ENCODE peak calls at places on chromosomes 13 and 19, in five cellular contexts. T is uterus, R is adrenal gland, X is tibial nerve, Z is Peyer's patch. O is an unnamed sample.

GRCh38 chr13:110575322-110576069 is 14.0 kb upstream of the RAB20 start:
- DNase-seq in T (no peak), R (peak; percentile 79), X (no peak), Z (peak; percentile 60), O (peak; percentile 43)

GRCh38 chr13:48505597-48506091 is 27.2 kb downstream of the RCBTB2 start:
- DNase-seq in T (no peak), R (no peak), X (no peak), Z (peak; percentile 76), O (no peak)

GRCh38 chr13:78658630-78659449 is at the start of gene OBI1:
- DNase-seq in T (peak; percentile 89), R (peak; percentile 90), X (peak; percentile 78), Z (peak; percentile 91), O (peak; percentile 95)

GRCh38 chr13:82713681-82714405 is 1168.4 kb downstream of the SLITRK1 start:
- DNase-seq in T (no peak), R (no peak), X (no peak), Z (no peak), O (no peak)

GRCh38 chr19:49064768-49065611 is at the start of gene NTF4:
- DNase-seq in T (no peak), R (no peak), X (no peak), Z (no peak), O (no peak)

GRCh38 chr13:21435710-21436151 is 23.4 kb downstream of the ZDHHC20 start:
- DNase-seq in T (peak; percentile 16), R (peak; percentile 80), X (no peak), Z (peak; percentile 57), O (peak; percentile 74)

GRCh38 chr13:29802621-29803020 is 47.8 kb downstream of the UBL3 start:
- DNase-seq in T (no peak), R (no peak), X (no peak), Z (no peak), O (no peak)

GRCh38 chr13:45142440-45143345 is 22.4 kb downstream of the GTF2F2 start:
- DNase-seq in T (no peak), R (no peak), X (no peak), Z (no peak), O (no peak)

GRCh38 chr19:3968556-3969434 is 2.1 kb downstream of the DAPK3 start:
- DNase-seq in T (peak; percentile 90), R (peak; percentile 80), X (peak; percentile 79), Z (no peak), O (peak; percentile 95)

GRCh38 chr19:42466521-42467436 is 24.0 kb upstream of the CXCL17 start:
- DNase-seq in T (no peak), R (no peak), X (no peak), Z (no peak), O (no peak)

GRCh38 chr19:51887522-51888498 is at the start of gene ZNF577:
- DNase-seq in T (peak; percentile 80), R (peak; percentile 85), X (peak; percentile 75), Z (peak; percentile 73), O (peak; percentile 95)

GRCh38 chr13:42746846-42747245 is 34.5 kb upstream of the FAM216B start:
- DNase-seq in T (no peak), R (no peak), X (no peak), Z (no peak), O (no peak)

GRCh38 chr13:114032121-114032799 is 58.4 kb upstream of the C13orf46 start:
- DNase-seq in T (peak; percentile 73), R (no peak), X (no peak), Z (no peak), O (no peak)

GRCh38 chr19:920051-920857 is 3.1 kb downstream of the KISS1R start:
- DNase-seq in T (no peak), R (no peak), X (no peak), Z (peak; percentile 75), O (no peak)

GRCh38 chr13:46050771-46051170 is 1.8 kb downstream of the ZC3H13 start:
- DNase-seq in T (no peak), R (no peak), X (no peak), Z (no peak), O (no peak)

GRCh38 chr13:112561478-112561877 is 26.5 kb downstream of the TUBGCP3 start:
- DNase-seq in T (no peak), R (no peak), X (no peak), Z (no peak), O (peak; percentile 36)

GRCh38 chr19:10473192-10473591 is 30.0 kb downstream of the KEAP1 start:
- DNase-seq in T (no peak), R (no peak), X (no peak), Z (no peak), O (no peak)

GRCh38 chr13:93744886-93745285 is 518.3 kb downstream of the GPC6 start:
- DNase-seq in T (no peak), R (no peak), X (no peak), Z (no peak), O (no peak)

GRCh38 chr13:20370815-20371421 is 138.8 kb upstream of the GJB6 start:
- DNase-seq in T (no peak), R (no peak), X (no peak), Z (no peak), O (no peak)

GRCh38 chr13:111659842-111660241 is 339.4 kb downstream of the TEX29 start:
- DNase-seq in T (no peak), R (no peak), X (no peak), Z (no peak), O (no peak)

GRCh38 chr13:75621147-75621546 is 15.0 kb upstream of the LMO7 start:
- DNase-seq in T (no peak), R (no peak), X (no peak), Z (no peak), O (no peak)

GRCh38 chr19:54420383-54421168 is 5.3 kb downstream of the TTYH1 start:
- DNase-seq in T (no peak), R (no peak), X (peak; percentile 37), Z (no peak), O (peak; percentile 70)

GRCh38 chr13:97544041-97544765 is 110.2 kb downstream of the RAP2A start:
- DNase-seq in T (no peak), R (no peak), X (no peak), Z (no peak), O (no peak)

GRCh38 chr13:21733475-21734311 is 62.8 kb downstream of the FGF9 start:
- DNase-seq in T (no peak), R (no peak), X (no peak), Z (no peak), O (no peak)

GRCh38 chr19:56116606-56117005 is 4.5 kb downstream of the ZNF787 start:
- DNase-seq in T (no peak), R (no peak), X (no peak), Z (no peak), O (no peak)

GRCh38 chr13:20142019-20142926 is 18.6 kb downstream of the GJA3 start:
- DNase-seq in T (no peak), R (no peak), X (no peak), Z (no peak), O (no peak)

DNA sequence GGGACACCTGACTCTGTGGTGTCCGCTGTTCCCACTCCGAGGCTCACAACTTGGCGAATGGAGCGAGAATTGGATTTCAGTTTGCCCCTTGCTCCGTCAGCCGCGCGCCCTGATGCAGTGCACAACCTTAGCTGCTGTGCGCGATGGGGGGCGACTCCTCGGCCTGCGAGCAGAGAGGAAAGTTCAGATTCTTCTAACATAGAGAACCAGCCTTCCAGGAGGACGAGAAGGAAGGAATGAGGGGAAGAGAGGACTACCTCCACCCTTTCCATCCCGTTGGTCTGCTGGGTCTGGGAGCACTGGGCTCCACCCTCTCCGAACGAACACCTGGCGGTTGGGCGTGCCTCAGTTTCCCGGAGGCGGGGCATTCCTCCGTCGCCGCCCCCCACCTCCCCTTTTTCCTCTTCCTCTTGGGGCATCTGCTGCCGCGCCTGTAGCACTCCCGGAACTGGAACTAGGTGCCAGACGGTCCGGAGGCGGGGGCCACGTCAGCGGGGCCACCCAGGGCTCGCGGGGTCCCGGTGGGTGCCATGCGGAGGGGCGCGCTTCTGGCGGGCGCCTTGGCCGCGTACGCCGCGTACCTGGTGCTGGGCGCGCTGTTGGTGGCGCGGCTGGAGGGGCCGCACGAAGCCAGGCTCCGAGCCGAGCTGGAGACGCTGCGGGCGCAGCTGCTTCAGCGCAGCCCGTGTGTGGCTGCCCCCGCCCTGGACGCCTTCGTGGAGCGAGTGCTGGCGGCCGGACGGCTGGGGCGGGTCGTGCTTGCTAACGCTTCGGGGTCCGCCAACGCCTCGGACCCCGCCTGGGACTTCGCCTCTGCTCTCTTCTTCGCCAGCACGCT is at the start of gene KCNK6:
- DNase-seq in T (peak; percentile 59), R (peak; percentile 37), X (no peak), Z (peak; percentile 68), O (peak; percentile 66)
- TF ChIP-seq POLR2A in T (peak; percentile 36), R (no peak), X (no peak), Z (peak; percentile 69), O (peak; percentile 44)

GRCh38 chr19:32336259-32337111 is 8.9 kb upstream of the ZNF507 start:
- DNase-seq in T (peak; percentile 49), R (no peak), X (no peak), Z (no peak), O (no peak)
- TF ChIP-seq CTCF in T (no peak), R (no peak), X (no peak), Z (peak; percentile 13), O (peak; percentile 21)

DNA sequence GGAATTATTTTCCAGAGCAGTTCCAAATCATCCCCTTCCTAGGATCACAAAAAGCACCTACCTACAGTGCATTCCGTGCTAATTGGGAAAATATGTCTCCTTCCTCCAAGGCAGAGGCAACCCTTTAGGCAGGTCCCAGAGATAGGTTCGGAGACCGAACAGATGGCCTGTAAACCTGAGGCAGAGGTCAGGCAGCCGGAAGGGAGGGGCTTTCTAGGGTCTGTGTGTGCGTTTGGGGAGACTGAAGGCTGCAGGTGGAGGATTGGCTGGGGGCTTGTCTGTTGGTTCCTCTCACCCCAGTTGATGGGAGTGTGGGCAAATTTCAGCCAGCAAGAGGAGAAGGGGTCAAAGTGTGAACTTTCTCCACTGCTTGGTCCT is 7.1 kb downstream of the KCNN4 start:
- DNase-seq in T (no peak), R (no peak), X (no peak), Z (no peak), O (no peak)
- H3K4me1 ChIP-seq in T (peaks cover 7% of the 10 kb centered on the region), R (no peaks in the 10 kb centered on the region), X (peaks cover 19% of the 10 kb centered on the region), Z (peaks cover 28% of the 10 kb centered on the region), O (peaks cover 9% of the 10 kb centered on the region)

GRCh38 chr19:2083174-2083854 is 12.8 kb downstream of the MOB3A start:
- DNase-seq in T (no peak), R (no peak), X (no peak), Z (peak; percentile 85), O (no peak)
- TF ChIP-seq POLR2A in T (no peak), R (no peak), X (no peak), Z (no peak), O (no peak)

GRCh38 chr13:27339299-27339698 is 68.7 kb downstream of the RASL11A start:
- DNase-seq in T (no peak), R (peak; percentile 23), X (no peak), Z (peak; percentile 46), O (no peak)
- TF ChIP-seq CTCF in T (peak; percentile 14), R (peak; percentile 39), X (no peak), Z (peak; percentile 43), O (no peak)

O was measured in heart left ventricle.